ENCODE peak calls at places on chromosomes 11 and 22, in eight cellular contexts. X is kidney; P is neural progenitor cell; V is CD8-positive, alpha-beta memory T cell; L is HCT116; K is Karpas-422; M is lower lobe of right lung; C is mammary epithelial cell. N is an unnamed sample. For H3K4me1, the result is how much of the 10 kb centered on the place peaks cover.

GRCh38 chr11:18844753-18845367 is 53.3 kb upstream of the PTPN5 start:
- DNase-seq in X (no peak), P (peak), V (no peak), L (peak), K (peak), M (no peak), C (peak), N (peak)

GRCh38 chr11:10663365-10663764 is 30.2 kb downstream of the IRAG1 start:
- DNase-seq in X (no peak), P (no peak), V (no peak), L (no peak), K (no peak), M (no peak), C (no peak), N (no peak)

GRCh38 chr11:13368041-13368446 is 90.5 kb downstream of the BMAL1 start:
- DNase-seq in X (no peak), P (no peak), V (no peak), L (no peak), K (no peak), M (no peak), C (peak), N (no peak)

GRCh38 chr11:2700415-2701211 is 819 bp upstream of the KCNQ1OT1 start:
- DNase-seq in X (peak), P (peak), V (peak), L (no peak), K (peak), M (peak), C (no peak), N (peak)

GRCh38 chr11:65216830-65217229 is 35.1 kb downstream of the CAPN1 start:
- DNase-seq in X (no peak), P (no peak), V (no peak), L (no peak), K (peak), M (no peak), C (no peak), N (no peak)

GRCh38 chr11:12005476-12005875 is 3.0 kb downstream of the DKK3 start:
- DNase-seq in X (no peak), P (no peak), V (no peak), L (no peak), K (no peak), M (no peak), C (no peak), N (no peak)

GRCh38 chr22:21754523-21755128 is 19.0 kb upstream of the YPEL1 start:
- DNase-seq in X (no peak), P (no peak), V (no peak), L (no peak), K (peak), M (no peak), C (no peak), N (peak)

GRCh38 chr22:42684462-42685195 is 35.4 kb upstream of the CYB5R3 start:
- DNase-seq in X (peak), P (no peak), V (no peak), L (no peak), K (no peak), M (no peak), C (no peak), N (peak)

GRCh38 chr22:36180038-36180880 is 19.7 kb upstream of the APOL3 start:
- DNase-seq in X (peak), P (peak), V (peak), L (peak), K (peak), M (peak), C (peak), N (peak)

GRCh38 chr11:44878696-44879095 is 72.0 kb downstream of the TP53I11 start:
- DNase-seq in X (no peak), P (peak), V (no peak), L (no peak), K (no peak), M (no peak), C (no peak), N (no peak)

GRCh38 chr11:44880953-44881352 is 69.7 kb downstream of the TP53I11 start:
- DNase-seq in X (no peak), P (no peak), V (no peak), L (no peak), K (no peak), M (no peak), C (no peak), N (no peak)

GRCh38 chr11:44880511-44880910 is 70.2 kb downstream of the TP53I11 start:
- DNase-seq in X (no peak), P (no peak), V (no peak), L (no peak), K (no peak), M (no peak), C (no peak), N (no peak)

GRCh38 chr11:44877908-44878459 is 72.7 kb downstream of the TP53I11 start:
- DNase-seq in X (no peak), P (peak), V (no peak), L (no peak), K (no peak), M (no peak), C (no peak), N (no peak)

DNA sequence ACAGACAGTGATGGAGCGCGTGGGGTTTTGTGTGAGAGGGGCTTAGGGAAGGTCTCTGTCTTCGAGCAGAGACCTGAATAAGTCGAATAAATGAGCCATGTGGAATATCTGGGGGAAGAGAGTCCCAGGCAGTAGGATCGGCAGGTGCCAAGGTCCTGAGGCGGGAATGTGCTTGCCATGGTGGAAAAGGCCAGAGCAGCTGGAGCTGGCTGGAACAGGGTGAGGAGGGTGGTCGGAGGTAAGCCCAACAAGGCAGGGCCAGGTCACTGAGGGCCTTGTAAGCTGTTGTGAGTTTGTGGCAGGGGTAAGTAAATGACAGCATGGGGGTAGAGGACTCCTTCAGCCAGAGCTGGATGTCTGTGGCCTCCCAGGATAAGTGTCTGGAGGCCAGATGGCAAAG is 71.3 kb downstream of the TP53I11 start:
- DNase-seq in X (no peak), P (no peak), V (no peak), L (no peak), K (no peak), M (no peak), C (no peak), N (no peak)
- H3K4me1 ChIP-seq in X (under half), P (half or more), V (under half), L (under half), K (under half), M (under half), C (under half), N (under half)

GRCh38 chr22:41264408-41264941 is 21.5 kb downstream of the RANGAP1 start:
- DNase-seq in X (no peak), P (no peak), V (no peak), L (no peak), K (no peak), M (no peak), C (no peak), N (peak)

GRCh38 chr22:41261541-41262249 is 21.0 kb upstream of the CHADL start:
- DNase-seq in X (no peak), P (no peak), V (no peak), L (no peak), K (no peak), M (no peak), C (no peak), N (no peak)

GRCh38 chr22:41260871-41261270 is 20.1 kb upstream of the CHADL start:
- DNase-seq in X (no peak), P (no peak), V (no peak), L (no peak), K (no peak), M (no peak), C (no peak), N (no peak)

GRCh38 chr22:41262250-41262765 is 21.6 kb upstream of the CHADL start:
- DNase-seq in X (no peak), P (no peak), V (no peak), L (no peak), K (no peak), M (no peak), C (no peak), N (no peak)

GRCh38 chr22:41263704-41264103 is 22.3 kb downstream of the RANGAP1 start:
- DNase-seq in X (no peak), P (no peak), V (no peak), L (no peak), K (no peak), M (no peak), C (no peak), N (no peak)
- H3K4me1 ChIP-seq in X (under half), P (under half), V (under half), L (under half), K (under half), M (under half), C (under half), N (under half)

DNA sequence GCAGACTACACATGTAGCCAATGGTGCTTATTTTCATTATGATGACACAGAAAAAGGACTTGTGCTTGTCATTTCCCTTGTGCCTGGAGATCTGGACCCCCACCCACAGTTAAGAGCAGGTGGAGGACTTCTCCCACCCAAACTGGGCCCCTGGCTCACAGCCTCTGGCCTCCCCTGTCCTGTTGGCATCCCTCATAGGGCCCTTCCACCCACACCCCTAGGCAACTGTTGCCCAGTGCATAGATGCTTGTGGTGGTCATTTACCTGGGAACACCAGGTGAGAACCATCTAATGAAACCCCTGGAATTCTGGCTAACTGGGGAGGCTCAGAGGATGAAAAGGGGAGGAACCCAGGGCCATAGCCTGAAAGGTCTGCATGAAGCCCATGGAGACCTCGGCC is 355.9 kb downstream of the BUD13 start:
- DNase-seq in X (no peak), P (no peak), V (no peak), L (no peak), K (no peak), M (no peak), C (no peak), N (no peak)
- H3K4me1 ChIP-seq in X (under half), P (under half), V (under half), L (under half), K (under half), M (under half), C (under half), N (under half)

DNA sequence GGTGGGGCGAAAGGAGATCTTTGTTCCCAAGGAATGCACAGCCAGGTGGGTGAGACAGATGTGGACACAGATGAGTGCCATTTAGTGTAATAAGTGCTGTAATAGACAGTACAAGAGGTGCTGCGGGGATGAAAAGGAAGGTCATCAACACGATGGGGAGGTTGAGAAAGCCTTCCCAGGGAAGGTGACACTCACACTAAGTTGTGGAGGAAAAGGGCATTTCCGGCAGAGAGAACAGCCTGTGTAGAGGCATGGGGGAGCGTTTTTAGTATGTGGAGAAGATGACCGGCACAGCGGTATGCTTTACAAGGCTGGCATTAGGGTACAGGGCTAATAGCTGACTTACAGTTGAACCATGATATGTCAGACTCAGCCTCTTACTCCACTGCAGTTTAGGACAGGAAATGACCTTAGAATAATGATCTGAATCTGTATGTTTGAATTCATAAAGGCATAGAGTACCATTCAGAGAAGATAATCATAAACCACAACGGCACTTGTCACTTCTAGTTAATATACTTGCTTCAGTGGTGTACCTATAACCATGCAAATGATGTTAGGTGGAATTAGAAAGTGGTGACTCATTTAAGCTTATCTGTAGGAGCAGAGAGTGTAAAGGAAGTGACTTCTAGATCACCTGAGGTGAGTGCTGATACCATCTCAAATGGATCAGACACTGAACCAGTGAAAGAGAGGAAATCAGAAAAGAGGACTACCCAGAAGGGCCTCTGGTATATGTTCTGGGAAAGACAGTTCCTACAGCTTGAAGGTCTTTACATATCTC is 60.6 kb downstream of the FAM83F start:
- DNase-seq in X (no peak), P (no peak), V (no peak), L (no peak), K (peak), M (no peak), C (peak), N (no peak)
- H3K4me1 ChIP-seq in X (under half), P (under half), V (half or more), L (under half), K (half or more), M (under half), C (under half), N (under half)

DNA sequence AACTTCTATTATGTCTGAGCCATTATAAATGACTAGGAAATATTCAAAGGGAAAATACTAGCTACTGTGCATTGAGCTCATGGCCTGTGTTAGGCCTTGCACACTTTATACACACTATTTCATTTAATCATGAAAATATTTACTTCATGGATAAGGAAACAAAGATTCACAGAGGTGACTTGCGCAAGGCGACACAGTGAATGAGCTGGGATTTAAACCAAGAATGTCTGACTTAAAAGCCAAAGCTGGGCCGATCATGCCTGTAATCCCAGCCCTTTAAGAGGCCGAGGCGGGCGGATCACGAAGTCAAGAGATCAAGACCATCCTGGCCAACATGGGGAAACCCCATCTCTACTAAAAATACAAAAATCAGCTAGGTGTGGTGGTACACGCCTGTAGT is 231.5 kb downstream of the MIAT start:
- DNase-seq in X (no peak), P (no peak), V (no peak), L (no peak), K (no peak), M (no peak), C (no peak), N (no peak)
- H3K4me1 ChIP-seq in X (under half), P (under half), V (under half), L (under half), K (under half), M (under half), C (under half), N (under half)

N was measured in body of pancreas.